ENCODE peak calls at places on chromosomes 16 and 17, in eight cellular contexts. V is AG04450, M is mesendoderm, G is A549, H is gastrocnemius medialis, T is small intestine, X is suprapubic skin, J is neural progenitor cell. E is an unnamed sample.

GRCh38 chr17:51398128-51398525 is 137.8 kb downstream of the UTP18 start:
- DNase-seq in V (no peak), M (no peak), J (no peak), T (no peak), H (no peak), X (no peak), G (no peak), E (no peak)

GRCh38 chr17:79617740-79618382 is 7.0 kb upstream of the RBFOX3 start:
- DNase-seq in M (no peak), J (no peak), H (no peak), G (no peak), X (peak; percentile 50), V (no peak), T (no peak), E (no peak)

GRCh38 chr17:31147507-31148202 is 52.9 kb downstream of the NF1 start:
- DNase-seq in T (no peak), V (no peak), G (no peak), H (no peak), J (peak; percentile 32), X (no peak), M (peak; percentile 35), E (no peak)

GRCh38 chr16:2836646-2837508 is 6.8 kb downstream of the ZG16B start:
- DNase-seq in T (no peak), V (no peak), G (no peak), J (no peak), M (no peak), H (no peak), X (no peak), E (no peak)

GRCh38 chr16:1197237-1197866 is 27.7 kb downstream of the TPSG1 start:
- DNase-seq in M (no peak), G (no peak), H (no peak), T (no peak), J (no peak), X (no peak), V (no peak), E (no peak)

GRCh38 chr16:50228364-50228868 is 37.9 kb upstream of the ADCY7 start:
- DNase-seq in G (no peak), J (no peak), M (no peak), H (no peak), V (no peak), T (no peak), X (no peak), E (no peak)

GRCh38 chr16:2692948-2693651 is 10.8 kb downstream of the KCTD5 start:
- DNase-seq in M (peak; percentile 45), T (no peak), J (peak; percentile 77), V (no peak), X (no peak), G (no peak), H (peak; percentile 79), E (peak; percentile 58)

GRCh38 chr17:39736319-39737165 is 1.2 kb upstream of the GRB7 start:
- DNase-seq in G (peak; percentile 69), H (no peak), M (peak; percentile 26), J (no peak), V (no peak), T (no peak), X (no peak), E (no peak)

GRCh38 chr16:55466209-55466608 is 12.8 kb upstream of the MMP2 start:
- DNase-seq in J (no peak), V (no peak), X (no peak), M (no peak), G (no peak), H (no peak), T (no peak), E (no peak)

GRCh38 chr16:15671530-15672117 is 21.6 kb downstream of the NDE1 start:
- DNase-seq in V (no peak), M (no peak), G (no peak), J (no peak), X (no peak), H (no peak), T (no peak), E (no peak)

GRCh38 chr16:53131050-53131362 is 76.2 kb downstream of the CHD9 start:
- DNase-seq in T (no peak), J (peak; percentile 81), V (no peak), M (no peak), X (no peak), G (no peak), H (no peak), E (no peak)

GRCh38 chr17:20211246-20211645 is 202.1 kb downstream of the SPECC1 start:
- DNase-seq in H (no peak), V (no peak), G (no peak), J (no peak), X (no peak), T (no peak), M (no peak), E (no peak)

GRCh38 chr16:89374393-89374948 is 115.9 kb downstream of the ANKRD11 start:
- DNase-seq in M (peak; percentile 73), V (no peak), J (peak; percentile 74), H (peak; percentile 50), X (no peak), T (no peak), G (no peak), E (peak; percentile 33)

GRCh38 chr17:16997514-16998429 is 25.9 kb upstream of the TNFRSF13B start:
- DNase-seq in X (no peak), J (no peak), M (no peak), T (no peak), H (no peak), G (peak; percentile 67), V (no peak), E (no peak)

GRCh38 chr16:30417447-30418349 is 10.3 kb downstream of the ZNF771 start:
- DNase-seq in T (peak; percentile 94), M (peak; percentile 98), V (peak; percentile 80), J (peak; percentile 99), G (peak; percentile 80), X (peak; percentile 86), H (peak; percentile 85), E (peak; percentile 85)

GRCh38 chr16:17104654-17105053 is 366.1 kb downstream of the XYLT1 start:
- DNase-seq in X (no peak), J (no peak), T (no peak), H (no peak), V (no peak), G (no peak), M (no peak), E (no peak)

GRCh38 chr16:48971571-48972071 is 310.0 kb downstream of the CBLN1 start:
- DNase-seq in M (peak; percentile 24), V (no peak), H (no peak), G (no peak), T (no peak), J (no peak), X (no peak), E (peak; percentile 25)

GRCh38 chr17:33941744-33942143 is 313.3 kb upstream of the CCL2 start:
- DNase-seq in T (no peak), M (no peak), H (no peak), X (no peak), V (no peak), J (no peak), G (no peak), E (no peak)

GRCh38 chr17:1963250-1963649 is 61.9 kb downstream of the RTN4RL1 start:
- DNase-seq in H (no peak), X (no peak), G (no peak), J (no peak), M (no peak), T (no peak), V (no peak), E (no peak)

GRCh38 chr17:1969712-1970111 is 55.4 kb downstream of the RTN4RL1 start:
- DNase-seq in X (no peak), V (no peak), T (no peak), M (no peak), H (no peak), J (no peak), G (no peak), E (no peak)

GRCh38 chr17:1967092-1967662 is 58.0 kb downstream of the RTN4RL1 start:
- DNase-seq in J (peak; percentile 25), H (no peak), V (no peak), T (no peak), X (no peak), M (peak; percentile 88), G (no peak), E (no peak)

GRCh38 chr17:1966274-1967086 is 58.7 kb downstream of the RTN4RL1 start:
- DNase-seq in M (no peak), G (no peak), H (no peak), X (no peak), V (no peak), T (no peak), J (no peak), E (no peak)

DNA sequence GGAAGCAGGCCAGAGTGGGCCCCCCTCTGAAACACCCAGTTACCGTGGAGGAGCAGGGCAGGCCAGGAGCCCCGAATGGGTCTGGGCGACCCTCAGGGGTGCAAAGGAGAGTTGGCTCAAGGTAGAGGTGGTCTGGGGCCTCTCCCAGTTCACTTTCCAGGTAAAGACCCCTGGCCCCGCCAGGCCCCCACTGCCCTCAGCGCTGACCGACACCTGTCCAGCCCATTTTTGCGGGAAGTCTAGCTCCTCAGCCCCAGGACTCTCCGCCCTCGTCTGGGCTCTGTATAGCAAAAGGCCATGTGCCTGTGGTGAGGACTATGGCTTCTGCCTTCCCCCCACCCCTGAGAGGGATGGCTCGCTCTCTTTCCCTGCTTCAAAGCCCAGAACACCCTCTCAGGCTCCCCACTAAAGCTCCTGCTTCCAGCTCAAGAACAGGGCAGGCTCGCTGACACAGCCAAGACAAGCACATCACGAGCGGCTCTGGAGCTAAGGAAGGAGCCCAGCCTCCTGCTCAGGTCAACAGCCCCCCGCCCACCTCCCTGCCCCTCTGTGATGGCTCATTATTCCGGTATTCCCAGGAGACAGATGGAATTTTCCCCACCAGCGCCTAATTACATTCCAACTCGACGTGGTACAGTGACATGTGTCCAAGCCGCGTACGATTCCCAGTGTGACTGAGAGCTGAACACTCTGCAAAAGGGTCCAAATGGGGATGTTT is 59.4 kb downstream of the RTN4RL1 start:
- DNase-seq in X (no peak), H (no peak), G (no peak), M (no peak), J (no peak), V (no peak), T (no peak), E (no peak)
- H3K27ac ChIP-seq in X (no peak overlapping the region), H (no peak overlapping the region), G (no peak overlapping the region), M (peak overlapping the region; percentile 3), J (no peak overlapping the region), V (no peak overlapping the region), T (no peak overlapping the region), E (no peak overlapping the region)

GRCh38 chr17:63436523-63437110 is 9.5 kb downstream of the CYB561 start:
- DNase-seq in G (no peak), J (no peak), T (no peak), V (no peak), X (no peak), H (no peak), M (peak; percentile 50), E (no peak)
- H3K27ac ChIP-seq in G (no peak overlapping the region), J (no peak overlapping the region), T (peak overlapping the region; percentile 37), V (no peak overlapping the region), X (no peak overlapping the region), H (peak overlapping the region; percentile 14), M (no peak overlapping the region), E (no peak overlapping the region)

DNA sequence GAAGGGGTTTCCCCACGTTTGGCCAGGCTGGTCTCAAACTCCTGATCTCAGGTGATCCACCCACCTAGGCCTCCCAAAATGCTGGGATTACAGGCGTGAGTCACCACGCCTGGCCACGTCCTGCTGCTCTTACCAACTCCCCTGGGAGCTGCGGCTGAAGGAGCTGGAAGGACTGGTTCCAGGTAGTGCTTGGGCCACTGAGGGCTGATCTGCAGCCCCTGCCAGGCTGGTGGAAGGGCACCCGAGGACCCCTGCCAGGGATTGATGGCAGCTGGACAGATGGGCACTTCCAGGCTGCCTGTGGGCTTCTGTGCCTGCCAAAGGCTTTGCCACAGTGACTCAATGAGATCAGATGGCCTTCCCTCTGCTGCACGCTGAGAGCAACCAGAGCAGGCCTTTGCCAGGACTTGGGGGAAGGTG is 2.3 kb downstream of the OXLD1 start:
- DNase-seq in M (no peak), G (no peak), X (no peak), H (no peak), J (no peak), T (no peak), V (no peak), E (no peak)
- H3K27ac ChIP-seq in M (no peak overlapping the region), G (no peak overlapping the region), X (no peak overlapping the region), H (no peak overlapping the region), J (no peak overlapping the region), T (no peak overlapping the region), V (no peak overlapping the region), E (no peak overlapping the region)

GRCh38 chr17:12463102-12463501 is 202.6 kb upstream of the MYOCD start:
- DNase-seq in V (peak; percentile 29), G (no peak), T (no peak), X (no peak), M (no peak), H (no peak), J (no peak), E (no peak)
- H3K27ac ChIP-seq in V (no peak overlapping the region), G (no peak overlapping the region), T (no peak overlapping the region), X (no peak overlapping the region), M (no peak overlapping the region), H (no peak overlapping the region), J (no peak overlapping the region), E (no peak overlapping the region)